ENCODE peak calls at places on chromosomes 11 and 22, in nine cellular contexts. F is brain microvascular endothelial cell; I is right atrium auricular region; U is CD8-positive, alpha-beta memory T cell; V is endodermal cell; Q is ascending aorta; S is GM23338; Y is HCT116; L is upper lobe of right lung. M is an unnamed sample.

GRCh38 chr22:39999144-39999757 is 4.5 kb downstream of the FAM83F start:
- DNase-seq in F (peak; percentile 75), I (no peak), U (no peak), V (no peak), Q (no peak), S (no peak), Y (no peak), L (no peak), M (peak; percentile 70)

GRCh38 chr22:39808087-39808486 is 85.5 kb downstream of the ENTHD1 start:
- DNase-seq in F (no peak), I (no peak), U (peak; percentile 5), V (peak; percentile 85), Q (no peak), S (peak; percentile 82), Y (peak; percentile 31), L (no peak), M (peak; percentile 11)

GRCh38 chr11:126331286-126331685 is 24.2 kb upstream of the ST3GAL4 start:
- DNase-seq in F (no peak), I (no peak), U (no peak), V (no peak), Q (peak; percentile 46), S (no peak), Y (no peak), L (peak; percentile 45), M (no peak)

GRCh38 chr11:88307749-88308425 is 29.6 kb downstream of the CTSC start:
- DNase-seq in F (no peak), I (no peak), U (no peak), V (peak; percentile 68), Q (no peak), S (peak; percentile 92), Y (no peak), L (no peak), M (no peak)

GRCh38 chr11:20155683-20156279 is 4.5 kb downstream of the DBX1 start:
- DNase-seq in F (no peak), I (no peak), U (no peak), V (peak; percentile 75), Q (no peak), S (peak; percentile 57), Y (no peak), L (no peak), M (no peak)

GRCh38 chr11:126360049-126360446 is 4.6 kb downstream of the ST3GAL4 start:
- DNase-seq in F (no peak), I (no peak), U (no peak), V (peak; percentile 26), Q (no peak), S (no peak), Y (no peak), L (no peak), M (no peak)

GRCh38 chr11:64071849-64072248 is 36.1 kb downstream of the FLRT1 start:
- DNase-seq in F (no peak), I (no peak), U (no peak), V (no peak), Q (no peak), S (no peak), Y (no peak), L (no peak), M (no peak)

GRCh38 chr22:18024276-18024939 is at the start of gene MICAL3:
- DNase-seq in F (no peak), I (no peak), U (peak; percentile 38), V (peak; percentile 76), Q (peak; percentile 75), S (peak; percentile 57), Y (peak; percentile 34), L (peak; percentile 70), M (peak; percentile 47)

GRCh38 chr22:23911318-23911980 is 17.3 kb downstream of the MIF start:
- DNase-seq in F (no peak), I (no peak), U (no peak), V (peak; percentile 38), Q (peak; percentile 50), S (no peak), Y (no peak), L (no peak), M (no peak)

GRCh38 chr22:28441720-28442263 is 237.8 kb downstream of the TTC28 start:
- DNase-seq in F (no peak), I (no peak), U (no peak), V (no peak), Q (no peak), S (no peak), Y (no peak), L (no peak), M (no peak)

GRCh38 chr11:10731064-10731680 is 19.9 kb upstream of the CTR9 start:
- DNase-seq in F (no peak), I (no peak), U (no peak), V (no peak), Q (no peak), S (no peak), Y (no peak), L (no peak), M (no peak)

GRCh38 chr11:86916330-86916729 is 38.9 kb downstream of the FZD4 start:
- DNase-seq in F (peak; percentile 83), I (no peak), U (no peak), V (no peak), Q (no peak), S (no peak), Y (peak; percentile 10), L (no peak), M (peak; percentile 72)

GRCh38 chr22:32207971-32208480 is 3.2 kb upstream of the RFPL2 start:
- DNase-seq in F (no peak), I (no peak), U (no peak), V (no peak), Q (no peak), S (no peak), Y (no peak), L (no peak), M (no peak)
- H3K4me3 ChIP-seq in F (no peak overlapping the region), I (no peak overlapping the region), U (no peak overlapping the region), V (no peak overlapping the region), Q (no peak overlapping the region), S (no peak overlapping the region), Y (no peak overlapping the region), L (no peak overlapping the region), M (no peak overlapping the region)

GRCh38 chr22:30336752-30337460 is 10.2 kb upstream of the TBC1D10A start:
- DNase-seq in F (no peak), I (no peak), U (no peak), V (no peak), Q (no peak), S (no peak), Y (no peak), L (no peak), M (no peak)

GRCh38 chr22:30335236-30335635 is 8.5 kb upstream of the TBC1D10A start:
- DNase-seq in F (no peak), I (no peak), U (no peak), V (no peak), Q (no peak), S (no peak), Y (no peak), L (no peak), M (no peak)

GRCh38 chr22:30337461-30337778 is 10.7 kb upstream of the TBC1D10A start:
- DNase-seq in F (no peak), I (no peak), U (no peak), V (no peak), Q (no peak), S (no peak), Y (no peak), L (no peak), M (no peak)

GRCh38 chr22:30340911-30341685 is 14.4 kb upstream of the TBC1D10A start:
- DNase-seq in F (no peak), I (no peak), U (no peak), V (no peak), Q (peak; percentile 87), S (no peak), Y (no peak), L (no peak), M (no peak)

DNA sequence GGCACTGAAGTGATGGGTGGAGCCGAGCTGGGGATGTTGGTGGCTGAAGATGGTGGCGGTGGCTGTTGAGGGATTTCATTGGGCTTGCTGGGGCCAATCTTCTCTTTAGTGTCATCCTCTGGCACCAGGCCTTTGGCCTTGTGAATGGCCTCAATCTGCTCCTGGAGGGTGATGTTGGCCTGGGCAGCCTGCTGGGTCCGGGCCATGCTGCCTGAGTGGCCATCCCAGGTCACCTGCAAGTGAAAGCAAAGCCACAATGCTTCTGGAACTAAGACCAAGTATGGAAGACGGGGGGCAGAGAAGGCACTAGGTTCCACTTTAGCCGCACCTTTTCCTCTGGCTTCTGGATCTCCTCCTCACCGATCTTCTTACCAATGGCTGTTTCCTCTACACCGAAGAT is 12.1 kb upstream of the TBC1D10A start:
- DNase-seq in F (no peak), I (no peak), U (no peak), V (no peak), Q (no peak), S (no peak), Y (no peak), L (no peak), M (no peak)
- H3K36me3 ChIP-seq in F (peaks cover 95% of the 10 kb centered on the region), I (peaks cover 100% of the 10 kb centered on the region), U (peaks cover 92% of the 10 kb centered on the region), V (peaks cover 89% of the 10 kb centered on the region), Q (peaks cover 100% of the 10 kb centered on the region), S (peaks cover 72% of the 10 kb centered on the region), Y (peaks cover 74% of the 10 kb centered on the region), L (peaks cover 100% of the 10 kb centered on the region), M (peaks cover 57% of the 10 kb centered on the region)

GRCh38 chr11:90635145-90635544 is 412.3 kb upstream of the CHORDC1 start:
- DNase-seq in F (no peak), I (no peak), U (no peak), V (no peak), Q (no peak), S (no peak), Y (no peak), L (no peak), M (no peak)

GRCh38 chr11:90635886-90636285 is 413.0 kb upstream of the CHORDC1 start:
- DNase-seq in F (no peak), I (no peak), U (no peak), V (no peak), Q (no peak), S (no peak), Y (no peak), L (no peak), M (no peak)

GRCh38 chr11:90639687-90640086 is 416.8 kb upstream of the CHORDC1 start:
- DNase-seq in F (peak; percentile 17), I (no peak), U (no peak), V (peak; percentile 38), Q (no peak), S (peak; percentile 38), Y (no peak), L (no peak), M (peak; percentile 30)
- H3K4me3 ChIP-seq in F (no peak overlapping the region), I (no peak overlapping the region), U (no peak overlapping the region), V (no peak overlapping the region), Q (no peak overlapping the region), S (no peak overlapping the region), Y (no peak overlapping the region), L (no peak overlapping the region), M (no peak overlapping the region)

GRCh38 chr11:124725719-124726105 is 14.0 kb upstream of the NRGN start:
- DNase-seq in F (peak; percentile 35), I (no peak), U (no peak), V (no peak), Q (no peak), S (no peak), Y (no peak), L (no peak), M (peak; percentile 81)

GRCh38 chr11:124719534-124719933 is 20.2 kb upstream of the NRGN start:
- DNase-seq in F (no peak), I (no peak), U (no peak), V (no peak), Q (no peak), S (no peak), Y (no peak), L (no peak), M (no peak)

GRCh38 chr11:124724854-124725718 is 14.7 kb upstream of the NRGN start:
- DNase-seq in F (no peak), I (no peak), U (no peak), V (no peak), Q (peak; percentile 75), S (no peak), Y (no peak), L (peak; percentile 88), M (no peak)

GRCh38 chr11:124718801-124719200 is 20.9 kb upstream of the NRGN start:
- DNase-seq in F (no peak), I (no peak), U (no peak), V (no peak), Q (no peak), S (no peak), Y (no peak), L (no peak), M (no peak)

GRCh38 chr11:124722176-124722575 is 17.6 kb upstream of the NRGN start:
- DNase-seq in F (no peak), I (no peak), U (no peak), V (no peak), Q (no peak), S (no peak), Y (no peak), L (no peak), M (no peak)
- H3K36me3 ChIP-seq in F (no peaks in the 10 kb centered on the region), I (no peaks in the 10 kb centered on the region), U (no peaks in the 10 kb centered on the region), V (no peaks in the 10 kb centered on the region), Q (no peaks in the 10 kb centered on the region), S (no peaks in the 10 kb centered on the region), Y (no peaks in the 10 kb centered on the region), L (no peaks in the 10 kb centered on the region), M (no peaks in the 10 kb centered on the region)

M was measured in bronchial epithelial cell.